ENCODE peak calls at places on chromosomes 12 and 14, in ten cellular contexts. W is AG04449; E is head of caudate nucleus; J is AG20443; G is foreskin fibroblast; A is HEK293T; F is tibial nerve; V is activated CD4-positive, CD25-positive, alpha-beta regulatory T cell; K is EL; M is AG04450. Y is an unnamed sample.

GRCh38 chr12:86264451-86265328 is 8.5 kb upstream of the MGAT4C start:
- DNase-seq in W (no peak), E (no peak), J (no peak), G (no peak), A (no peak), F (no peak), V (no peak), K (no peak), M (no peak), Y (peak; percentile 93)

GRCh38 chr12:49909826-49910225 is 6.1 kb upstream of the FAIM2 start:
- DNase-seq in W (no peak), E (peak; percentile 48), J (no peak), G (peak; percentile 46), A (no peak), F (no peak), V (no peak), K (peak; percentile 23), M (no peak), Y (no peak)

GRCh38 chr14:89432226-89432625 is 15.2 kb upstream of the FOXN3 start:
- DNase-seq in W (no peak), E (no peak), J (no peak), G (no peak), A (no peak), F (no peak), V (no peak), K (no peak), M (no peak), Y (peak; percentile 16)

GRCh38 chr12:21296751-21297406 is 37.8 kb downstream of the SLCO1A2 start:
- DNase-seq in W (no peak), E (no peak), J (peak; percentile 58), G (no peak), A (peak; percentile 32), F (no peak), V (no peak), K (peak; percentile 36), M (no peak), Y (peak; percentile 61)

GRCh38 chr14:69261761-69262331 is 1.9 kb downstream of the GALNT16 start:
- DNase-seq in W (no peak), E (no peak), J (peak; percentile 60), G (no peak), A (no peak), F (no peak), V (no peak), K (peak; percentile 62), M (no peak), Y (peak; percentile 33)

GRCh38 chr14:69797573-69798338 is 715 bp upstream of the SLC10A1 start:
- DNase-seq in W (no peak), E (no peak), J (no peak), G (no peak), A (no peak), F (no peak), V (no peak), K (no peak), M (no peak), Y (no peak)

GRCh38 chr12:122138181-122138580 is 35.8 kb downstream of the IL31 start:
- DNase-seq in W (no peak), E (no peak), J (no peak), G (no peak), A (no peak), F (no peak), V (no peak), K (no peak), M (no peak), Y (no peak)

GRCh38 chr12:105214141-105214540 is 21.8 kb downstream of the APPL2 start:
- DNase-seq in W (no peak), E (no peak), J (no peak), G (no peak), A (no peak), F (no peak), V (no peak), K (peak; percentile 33), M (no peak), Y (no peak)

GRCh38 chr12:100576311-100577036 is 3.0 kb downstream of the GAS2L3 start:
- DNase-seq in W (peak; percentile 51), E (no peak), J (peak; percentile 34), G (peak; percentile 78), A (peak; percentile 15), F (no peak), V (no peak), K (peak; percentile 89), M (peak; percentile 41), Y (peak; percentile 96)

GRCh38 chr12:74849801-74850200 is 312.2 kb downstream of the ATXN7L3B start:
- DNase-seq in W (no peak), E (no peak), J (no peak), G (no peak), A (no peak), F (no peak), V (no peak), K (no peak), M (no peak), Y (peak; percentile 22)

GRCh38 chr12:123223241-123223668 is 9.7 kb downstream of the MPHOSPH9 start:
- DNase-seq in W (no peak), E (no peak), J (no peak), G (no peak), A (no peak), F (no peak), V (no peak), K (no peak), M (no peak), Y (no peak)

GRCh38 chr12:96047151-96047620 is 11.8 kb upstream of the LTA4H start:
- DNase-seq in W (no peak), E (no peak), J (no peak), G (no peak), A (no peak), F (no peak), V (no peak), K (no peak), M (no peak), Y (peak; percentile 71)

Y was measured in DMS53.